ENCODE peak calls at places on chromosomes 6 and 20, in seven cellular contexts. J, Z, H, L, Q, S and K are unnamed samples.

GRCh38 chr20:50014570-50015562 is 32.1 kb downstream of the SNAI1 start:
- DNase-seq in J (no peak), Q (no peak), H (no peak), S (no peak), Z (no peak), L (no peak), K (no peak)

GRCh38 chr6:137001287-137001976 is 43.3 kb downstream of the IL20RA start:
- DNase-seq in Z (no peak), J (no peak), H (peak; percentile 64), L (no peak), Q (no peak), S (no peak), K (no peak)

GRCh38 chr20:22686097-22686496 is 101.7 kb upstream of the FOXA2 start:
- DNase-seq in H (peak; percentile 41), S (peak; percentile 82), Q (peak; percentile 53), J (peak; percentile 61), Z (no peak), L (no peak), K (peak; percentile 40)

GRCh38 chr6:147279423-147279822 is 75.2 kb downstream of the STXBP5 start:
- DNase-seq in Q (no peak), L (no peak), H (no peak), J (peak; percentile 86), S (peak; percentile 43), Z (no peak), K (no peak)

GRCh38 chr6:136706431-136706830 is 85.8 kb downstream of the MAP3K5 start:
- DNase-seq in S (no peak), Z (no peak), Q (no peak), H (no peak), J (no peak), L (no peak), K (no peak)

GRCh38 chr20:57468523-57469417 is 56.2 kb downstream of the CTCFL start:
- DNase-seq in H (no peak), L (no peak), Q (no peak), J (no peak), S (no peak), Z (no peak), K (no peak)

GRCh38 chr20:31894980-31895675 is 24.7 kb downstream of the TTLL9 start:
- DNase-seq in Z (no peak), L (peak; percentile 36), J (peak; percentile 20), H (peak; percentile 51), Q (peak; percentile 73), S (peak; percentile 66), K (peak; percentile 29)

GRCh38 chr6:88704980-88705379 is 258.4 kb downstream of the RNGTT start:
- DNase-seq in Z (no peak), L (no peak), J (no peak), S (no peak), Q (no peak), H (no peak), K (no peak)

GRCh38 chr20:49700411-49701185 is 13.1 kb downstream of the B4GALT5 start:
- DNase-seq in S (peak; percentile 92), Q (no peak), J (peak; percentile 77), L (no peak), Z (no peak), H (no peak), K (no peak)

GRCh38 chr20:56409521-56409920 is 2.5 kb upstream of the CASS4 start:
- DNase-seq in S (peak; percentile 26), Z (no peak), J (peak; percentile 97), L (no peak), H (no peak), Q (no peak), K (no peak)

GRCh38 chr6:38801305-38801704 is 86.2 kb downstream of the DNAH8 start:
- DNase-seq in S (no peak), L (no peak), H (no peak), Z (no peak), Q (no peak), J (no peak), K (no peak)

GRCh38 chr20:13325033-13325432 is 104.0 kb downstream of the ISM1 start:
- DNase-seq in Q (no peak), Z (no peak), L (no peak), H (peak; percentile 4), J (peak; percentile 27), S (peak; percentile 55), K (no peak)

GRCh38 chr6:104527761-104528415 is 331.8 kb downstream of the HACE1 start:
- DNase-seq in L (no peak), Z (no peak), Q (no peak), H (no peak), J (peak; percentile 30), S (peak; percentile 43), K (no peak)

GRCh38 chr20:54212226-54212625 is 4.3 kb downstream of the PFDN4 start:
- DNase-seq in Q (no peak), Z (no peak), H (no peak), J (peak; percentile 65), S (peak; percentile 57), L (no peak), K (no peak)

GRCh38 chr6:9095671-9096260 is 660.4 kb upstream of the SLC35B3 start:
- DNase-seq in S (no peak), J (no peak), Z (no peak), L (no peak), Q (no peak), H (no peak), K (no peak)

GRCh38 chr6:116190550-116190949 is 63.3 kb downstream of the TSPYL4 start:
- DNase-seq in S (peak; percentile 55), H (no peak), Q (no peak), Z (no peak), J (peak; percentile 84), L (no peak), K (no peak)

GRCh38 chr6:25942561-25943147 is 12.2 kb upstream of the SLC17A2 start:
- DNase-seq in H (peak; percentile 56), S (peak; percentile 54), Q (no peak), Z (no peak), L (peak; percentile 42), J (peak; percentile 82), K (no peak)

GRCh38 chr6:126787635-126788034 is 330.8 kb upstream of the RSPO3 start:
- DNase-seq in H (no peak), L (no peak), Q (no peak), Z (no peak), J (no peak), S (no peak), K (no peak)

GRCh38 chr6:28355743-28356665 is 6.3 kb downstream of the ZKSCAN3 start:
- DNase-seq in S (peak; percentile 91), Q (peak; percentile 81), Z (peak; percentile 70), J (peak; percentile 92), L (peak; percentile 75), H (peak; percentile 89), K (peak; percentile 63)

GRCh38 chr6:149357726-149358538 is 40.4 kb downstream of the TAB2 start:
- DNase-seq in Q (no peak), J (peak; percentile 18), H (no peak), S (no peak), L (no peak), Z (no peak), K (no peak)

GRCh38 chr6:111573118-111573883 is 32.4 kb downstream of the TRAF3IP2 start:
- DNase-seq in Z (no peak), H (no peak), J (peak; percentile 74), L (no peak), Q (no peak), S (peak; percentile 85), K (no peak)

GRCh38 chr6:29941916-29942274 is 437 bp upstream of the HLA-A start:
- DNase-seq in H (no peak), Z (no peak), J (no peak), L (no peak), Q (no peak), S (no peak), K (no peak)

GRCh38 chr6:117976030-117976651 is 69.1 kb downstream of the SLC35F1 start:
- DNase-seq in J (peak; percentile 55), L (peak; percentile 15), Q (no peak), H (peak; percentile 39), S (peak; percentile 60), Z (no peak), K (no peak)

GRCh38 chr6:160737934-160738333 is 35.9 kb downstream of the PLG start:
- DNase-seq in H (no peak), L (no peak), Q (no peak), S (peak; percentile 9), Z (no peak), J (no peak), K (no peak)
- H3K4me1 ChIP-seq in H (no peaks in the 10 kb centered on the region), L (no peaks in the 10 kb centered on the region), Q (no peaks in the 10 kb centered on the region), S (no peaks in the 10 kb centered on the region), Z (no peaks in the 10 kb centered on the region), J (no peaks in the 10 kb centered on the region), K (no peaks in the 10 kb centered on the region)

DNA sequence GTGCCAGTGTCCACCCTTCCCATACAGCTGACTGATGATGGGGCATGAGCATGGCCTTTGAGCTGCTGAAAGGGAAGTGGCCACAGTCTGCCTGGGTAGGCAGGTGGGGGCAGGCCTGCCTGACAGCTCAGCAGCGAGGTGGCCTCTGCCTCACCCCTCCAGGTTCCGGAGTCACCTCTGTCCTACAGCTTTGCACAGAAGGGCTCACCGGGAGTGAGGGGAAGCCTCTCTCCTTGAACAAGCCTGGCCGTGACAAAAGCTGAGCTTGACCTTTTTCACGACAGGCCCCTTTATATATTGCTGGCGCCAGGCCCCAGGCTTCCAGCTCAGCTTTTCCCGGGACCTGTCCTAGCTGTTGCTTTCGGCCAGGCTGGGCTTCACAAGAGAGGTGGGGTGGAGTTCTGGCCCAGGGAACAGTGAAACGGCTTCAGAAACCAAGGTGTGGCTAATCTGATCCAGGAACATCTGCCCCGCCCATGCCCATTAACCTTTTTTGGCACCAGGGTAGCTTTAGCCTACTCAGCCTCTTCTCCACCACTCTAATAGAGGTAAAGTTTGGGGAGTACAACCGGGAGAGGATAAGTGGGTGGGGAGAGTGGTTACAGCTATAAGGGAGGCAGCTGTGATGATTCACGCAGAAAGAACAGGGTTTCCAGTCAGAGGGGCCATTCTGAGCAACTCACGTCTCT is 42.9 kb downstream of the C6orf132 start:
- DNase-seq in L (no peak), S (peak; percentile 88), H (peak; percentile 93), Z (no peak), Q (peak; percentile 90), J (peak; percentile 79), K (no peak)
- H3K27ac ChIP-seq in L (no peak overlapping the region), S (peak overlapping the region; percentile 94), H (peak overlapping the region; percentile 96), Z (peak overlapping the region; percentile 44), Q (peak overlapping the region; percentile 34), J (peak overlapping the region; percentile 92), K (peak overlapping the region; percentile 63)

GRCh38 chr6:130696806-130697205 is 130.4 kb upstream of the SMLR1 start:
- DNase-seq in J (no peak), Q (no peak), H (no peak), S (peak; percentile 66), L (no peak), Z (no peak), K (no peak)
- H3K4me3 ChIP-seq in J (no peak overlapping the region), Q (no peak overlapping the region), H (no peak overlapping the region), S (no peak overlapping the region), L (no peak overlapping the region), Z (no peak overlapping the region), K (no peak overlapping the region)

GRCh38 chr6:75204222-75204958 is 1.5 kb downstream of the COL12A1 start:
- DNase-seq in L (no peak), Q (peak; percentile 63), J (peak; percentile 97), H (peak; percentile 54), Z (no peak), S (peak; percentile 97), K (peak; percentile 73)
- H3K4me1 ChIP-seq in L (peaks cover 5% of the 10 kb centered on the region), Q (peaks cover 15% of the 10 kb centered on the region), J (peaks cover 12% of the 10 kb centered on the region), H (peaks cover 2% of the 10 kb centered on the region), Z (peaks cover 45% of the 10 kb centered on the region), S (peaks cover 48% of the 10 kb centered on the region), K (peaks cover 67% of the 10 kb centered on the region)

GRCh38 chr20:47349365-47350180 is 6.9 kb downstream of the ZMYND8 start:
- DNase-seq in J (no peak), S (peak; percentile 47), H (no peak), Q (no peak), L (no peak), Z (no peak), K (no peak)
- H3K27ac ChIP-seq in J (peak overlapping the region; percentile 37), S (peak overlapping the region; percentile 32), H (no peak overlapping the region), Q (peak overlapping the region; percentile 99), L (peak overlapping the region; percentile 100), Z (peak overlapping the region; percentile 33), K (peak overlapping the region; percentile 100)

GRCh38 chr6:35568967-35569606 is 56.4 kb upstream of the TULP1 start:
- DNase-seq in H (peak; percentile 58), Z (peak; percentile 50), S (peak; percentile 30), L (no peak), J (peak; percentile 64), Q (peak; percentile 38), K (peak; percentile 51)
- H3K4me3 ChIP-seq in H (no peak overlapping the region), Z (no peak overlapping the region), S (no peak overlapping the region), L (no peak overlapping the region), J (no peak overlapping the region), Q (no peak overlapping the region), K (no peak overlapping the region)